ENCODE peak calls at places on chromosomes 11 and 22, in five cellular contexts. P is A549, T is SK-N-SH, D is IMR-90, E is HepG2. A is an unnamed sample.

GRCh38 chr22:20244744-20245576 is 23.2 kb downstream of the RTN4R start:
- DNase-seq in T (peak), E (no peak), P (no peak), D (no peak), A (peak)

GRCh38 chr11:61270354-61271070 is 24.6 kb downstream of the VWCE start:
- DNase-seq in D (peak), P (no peak), E (no peak), T (no peak), A (no peak)

GRCh38 chr11:927871-928270 is 2.2 kb downstream of the AP2A2 start:
- DNase-seq in E (no peak), P (no peak), D (no peak), T (no peak), A (no peak)

GRCh38 chr11:23310276-23310675 is 450.0 kb upstream of the CCDC179 start:
- DNase-seq in P (no peak), D (peak), T (no peak), E (no peak), A (no peak)

GRCh38 chr11:13249992-13250391 is 27.6 kb upstream of the BMAL1 start:
- DNase-seq in T (no peak), D (no peak), P (no peak), E (no peak), A (no peak)

GRCh38 chr11:130606181-130606580 is 157.7 kb downstream of the ADAMTS15 start:
- DNase-seq in P (no peak), T (no peak), D (no peak), E (no peak), A (no peak)

GRCh38 chr22:37843746-37844089 is 416 bp downstream of the ANKRD54 start:
- DNase-seq in D (peak), E (no peak), T (peak), P (no peak), A (peak)

GRCh38 chr22:46744581-46744980 is 6.5 kb upstream of the CERK start:
- DNase-seq in D (no peak), T (no peak), P (no peak), E (peak), A (no peak)

GRCh38 chr11:70889411-70889810 is 363.0 kb downstream of the SHANK2 start:
- DNase-seq in P (no peak), D (no peak), E (no peak), T (no peak), A (no peak)

GRCh38 chr11:10750838-10751580 is at the start of gene CTR9:
- DNase-seq in D (peak), E (peak), T (peak), P (peak), A (peak)

GRCh38 chr11:119512373-119512772 is 89.4 kb upstream of the THY1 start:
- DNase-seq in D (no peak), P (no peak), E (no peak), T (no peak), A (no peak)

GRCh38 chr11:1983601-1983961 is 14.1 kb downstream of the H19 start:
- DNase-seq in P (no peak), T (no peak), E (no peak), D (no peak), A (no peak)

GRCh38 chr11:2293396-2294339 is 8.1 kb downstream of the C11orf21 start:
- DNase-seq in E (no peak), P (no peak), T (no peak), D (no peak), A (no peak)

GRCh38 chr11:16612801-16613400 is 125.5 kb upstream of the C11orf58 start:
- DNase-seq in E (no peak), P (no peak), D (peak), T (peak), A (no peak)

GRCh38 chr22:44532466-44533025 is 34.5 kb upstream of the RTL6 start:
- DNase-seq in D (no peak), E (no peak), P (no peak), T (no peak), A (no peak)

DNA sequence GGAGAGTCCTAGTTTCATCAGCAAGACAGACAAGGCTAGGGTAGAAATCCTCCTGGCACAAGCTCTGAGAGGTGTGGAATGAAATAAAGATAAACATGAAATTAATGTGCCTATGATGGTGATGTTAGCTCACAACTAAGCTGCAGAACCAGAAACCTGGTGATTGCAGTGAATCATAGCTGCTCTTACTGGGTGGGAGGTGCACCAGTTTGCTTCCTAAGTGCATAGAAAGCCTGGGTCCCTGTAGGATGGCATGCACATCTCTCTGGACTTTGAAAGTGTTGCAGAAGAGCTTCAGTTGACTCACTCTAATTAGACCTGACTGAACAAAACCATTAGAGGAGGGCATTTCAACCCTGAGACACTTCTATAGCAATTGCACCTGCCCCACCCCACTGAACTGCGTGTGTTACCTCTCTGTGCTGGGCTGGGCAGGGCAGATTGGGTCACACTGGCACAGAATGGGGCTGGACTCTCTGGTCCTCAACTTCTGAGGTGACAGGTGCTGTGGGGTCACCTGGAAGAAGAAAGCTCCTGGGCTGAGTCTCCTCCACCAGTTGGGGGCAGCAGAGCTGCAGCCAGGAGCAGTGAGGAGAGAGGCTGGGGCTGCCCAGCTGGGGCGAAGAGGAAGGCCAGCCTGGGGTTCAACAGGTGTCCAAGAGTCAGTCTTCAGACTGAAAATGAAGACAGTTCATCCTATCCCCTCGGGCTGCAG is 57.9 kb downstream of the GGTLC2 start:
- DNase-seq in P (no peak), E (no peak), T (no peak), D (no peak), A (no peak)
- TF ChIP-seq RFX5 in P (no peak), E (no peak), T (no peak), D (no peak), A (no peak)

GRCh38 chr11:57324154-57324885 is 432 bp downstream of the TNKS1BP1 start:
- DNase-seq in P (peak), E (no peak), T (peak), D (peak), A (peak)
- TF ChIP-seq RFX5 in P (no peak), E (no peak), T (no peak), D (no peak), A (no peak)

GRCh38 chr11:128582496-128583366 is 4.6 kb downstream of the ETS1 start:
- DNase-seq in D (peak), P (peak), E (no peak), T (no peak), A (no peak)

GRCh38 chr11:128581908-128582307 is 5.5 kb downstream of the ETS1 start:
- DNase-seq in P (no peak), D (no peak), E (no peak), T (no peak), A (no peak)

GRCh38 chr11:128585498-128586238 is 1.7 kb downstream of the ETS1 start:
- DNase-seq in D (no peak), P (no peak), T (no peak), E (no peak), A (no peak)

GRCh38 chr11:128586689-128587088 is 669 bp downstream of the ETS1 start:
- DNase-seq in T (no peak), E (no peak), D (no peak), P (no peak), A (no peak)

GRCh38 chr11:128584253-128584652 is 3.1 kb downstream of the ETS1 start:
- DNase-seq in P (no peak), T (no peak), E (no peak), D (no peak), A (no peak)
- TF ChIP-seq RFX5 in P (no peak), T (no peak), E (no peak), D (no peak), A (no peak)

GRCh38 chr22:50445880-50446707 is 28.7 kb downstream of the SBF1 start:
- DNase-seq in E (no peak), D (no peak), T (peak), P (no peak), A (no peak)

GRCh38 chr22:50445071-50445879 is 29.6 kb downstream of the SBF1 start:
- DNase-seq in D (no peak), P (no peak), T (peak), E (no peak), A (no peak)

GRCh38 chr22:50444663-50445062 is 30.2 kb downstream of the SBF1 start:
- DNase-seq in D (peak), T (no peak), E (no peak), P (no peak), A (no peak)

GRCh38 chr22:50443202-50443601 is 31.6 kb downstream of the SBF1 start:
- DNase-seq in E (no peak), P (no peak), D (no peak), T (no peak), A (no peak)

GRCh38 chr22:50443801-50444625 is 30.8 kb downstream of the SBF1 start:
- DNase-seq in T (peak), D (no peak), P (no peak), E (no peak), A (no peak)
- TF ChIP-seq RFX5 in T (no peak), D (no peak), P (no peak), E (no peak), A (no peak)

DNA sequence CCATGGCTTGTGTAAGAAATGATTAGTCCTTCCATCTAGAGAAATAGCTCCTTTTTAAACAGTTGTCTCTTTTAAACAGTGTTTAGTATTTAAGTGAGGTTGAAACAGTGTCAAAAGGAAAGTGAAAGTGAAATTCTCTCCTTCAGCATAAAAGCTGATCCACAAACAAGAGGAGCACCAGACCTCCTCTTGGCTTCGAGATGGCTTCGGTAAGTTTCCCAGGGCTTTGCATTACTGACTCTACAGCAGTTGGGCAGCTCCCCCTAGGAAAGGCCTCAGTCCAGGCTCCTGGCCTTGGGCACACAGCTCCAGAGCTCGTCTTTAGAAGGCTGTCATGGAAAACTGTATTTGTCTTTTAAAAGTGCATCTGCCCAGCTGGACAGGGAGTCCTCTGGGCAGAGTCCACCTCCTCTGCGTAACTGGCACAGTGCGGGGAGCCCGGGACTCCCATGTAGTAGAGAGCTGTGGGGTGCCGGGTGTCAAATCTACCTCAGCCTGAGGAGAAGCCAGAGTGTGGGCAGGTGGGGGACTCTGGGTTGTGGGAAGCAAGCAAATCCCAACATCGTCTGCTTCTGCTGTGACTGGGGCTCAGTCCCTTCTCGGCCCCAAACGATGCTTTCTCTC is at the start of gene PLAAT4:
- DNase-seq in P (no peak), T (no peak), E (peak), D (peak), A (peak)
- TF ChIP-seq RFX5 in P (no peak), T (no peak), E (no peak), D (no peak), A (no peak)

DNA sequence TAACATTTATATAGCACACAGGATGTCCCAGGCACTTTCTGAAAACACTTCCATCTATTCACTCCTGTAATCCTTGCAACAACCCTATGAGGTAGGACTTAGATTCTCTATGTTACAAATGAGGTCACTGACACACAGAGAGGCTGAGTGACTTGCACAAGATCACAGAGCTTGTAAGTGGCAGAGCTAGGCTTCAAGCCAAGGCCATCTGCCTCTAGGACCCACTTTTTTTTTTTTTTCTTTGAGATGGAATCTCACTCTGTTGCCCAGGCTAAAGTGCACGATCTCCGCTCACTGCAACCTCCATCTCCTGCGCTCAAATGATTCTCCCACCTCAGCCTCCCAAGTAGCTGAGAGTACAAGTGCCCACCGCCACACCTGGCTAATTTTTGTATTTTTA is 18.4 kb upstream of the MYH9 start:
- DNase-seq in D (no peak), E (no peak), T (no peak), P (no peak), A (no peak)
- TF ChIP-seq RFX5 in D (no peak), E (no peak), T (no peak), P (no peak), A (no peak)

GRCh38 chr11:118200497-118200896 is 24.1 kb upstream of the SCN2B start:
- DNase-seq in T (no peak), D (no peak), E (no peak), P (no peak), A (no peak)

GRCh38 chr11:118198370-118198769 is 21.9 kb upstream of the SCN2B start:
- DNase-seq in P (peak), E (peak), T (peak), D (peak), A (peak)

GRCh38 chr11:118193910-118194566 is 17.6 kb upstream of the SCN2B start:
- DNase-seq in P (no peak), E (no peak), D (no peak), T (no peak), A (no peak)

GRCh38 chr11:118199135-118199534 is 22.7 kb upstream of the SCN2B start:
- DNase-seq in E (no peak), T (no peak), D (no peak), P (no peak), A (no peak)

GRCh38 chr11:118194835-118195627 is 18.6 kb upstream of the SCN2B start:
- DNase-seq in P (peak), T (no peak), E (peak), D (peak), A (no peak)
- TF ChIP-seq RFX5 in P (no peak), T (no peak), E (peak), D (no peak), A (no peak)

GRCh38 chr11:57762235-57762866 is 749 bp downstream of the CTNND1 start:
- DNase-seq in E (no peak), T (peak), D (no peak), P (peak), A (no peak)

GRCh38 chr11:57764972-57765371 is 3.4 kb downstream of the CTNND1 start:
- DNase-seq in E (no peak), T (no peak), D (no peak), P (no peak), A (peak)

GRCh38 chr11:57761301-57762234 is at the start of gene CTNND1:
- DNase-seq in T (peak), P (peak), D (peak), E (peak), A (peak)

GRCh38 chr11:57764527-57764926 is 2.9 kb downstream of the CTNND1 start:
- DNase-seq in E (no peak), T (no peak), D (no peak), P (no peak), A (no peak)

DNA sequence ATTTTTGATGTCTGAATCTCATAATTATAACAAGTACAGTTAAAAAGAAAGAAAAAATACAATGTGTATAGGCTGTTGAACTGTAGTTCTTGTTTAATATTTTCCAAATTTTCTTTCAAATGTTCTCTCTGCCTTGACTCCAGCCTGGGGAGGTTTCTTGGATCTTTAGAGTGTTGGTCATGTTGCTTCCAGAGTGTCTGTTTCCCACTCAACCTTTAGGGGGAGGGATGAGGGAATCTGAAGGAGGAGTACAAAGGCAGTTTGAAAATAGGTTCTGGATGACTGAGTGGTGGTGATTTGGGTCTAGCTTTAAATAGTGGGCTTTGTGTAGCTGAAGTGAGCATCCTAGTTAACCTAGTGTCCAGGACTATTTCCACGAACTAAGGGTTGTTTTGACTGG is 2.0 kb downstream of the CTNND1 start:
- DNase-seq in D (peak), P (peak), T (peak), E (peak), A (peak)
- TF ChIP-seq RFX5 in D (no peak), P (no peak), T (no peak), E (no peak), A (no peak)